ENCODE peak calls at places on chromosomes 5 and 9, in four cellular contexts. H, N, M and S are unnamed samples.

GRCh38 chr5:134136221-134136631 is 21.7 kb downstream of the TCF7 start:
- DNase-seq in M (no peak), N (no peak), H (no peak), S (no peak)

GRCh38 chr9:131865446-131866195 is 125.7 kb upstream of the RAPGEF1 start:
- DNase-seq in N (no peak), H (no peak), M (no peak), S (no peak)

GRCh38 chr5:66129184-66129583 is 14.9 kb upstream of the SREK1 start:
- DNase-seq in H (no peak), N (no peak), M (no peak), S (no peak)

GRCh38 chr5:63125862-63126261 is 547.2 kb downstream of the LRRC70 start:
- DNase-seq in N (no peak), M (no peak), H (peak), S (peak)

GRCh38 chr9:134605351-134605968 is 36.1 kb upstream of the COL5A1 start:
- DNase-seq in M (no peak), N (no peak), H (no peak), S (no peak)

GRCh38 chr5:147803941-147804717 is 21.6 kb upstream of the JAKMIP2 start:
- DNase-seq in N (no peak), H (no peak), M (no peak), S (no peak)

GRCh38 chr9:99389087-99390033 is 167.3 kb downstream of the SEC61B start:
- DNase-seq in H (no peak), M (no peak), N (no peak), S (no peak)

GRCh38 chr5:140806834-140807775 is at the start of gene PCDHA4:
- DNase-seq in H (peak), M (no peak), N (peak), S (no peak)

GRCh38 chr5:39186722-39187539 is 32.4 kb downstream of the FYB1 start:
- DNase-seq in N (no peak), H (no peak), M (no peak), S (no peak)

GRCh38 chr9:113306566-113306965 is 3.4 kb upstream of the RNF183 start:
- DNase-seq in M (no peak), H (no peak), N (no peak), S (no peak)

GRCh38 chr5:121366515-121366914 is 485.2 kb upstream of the FTMT start:
- DNase-seq in N (no peak), M (no peak), H (no peak), S (no peak)

GRCh38 chr9:121840838-121841760 is 189.7 kb downstream of the DAB2IP start:
- DNase-seq in N (peak), H (no peak), M (no peak), S (no peak)

GRCh38 chr9:36796671-36797419 is 224.2 kb downstream of the MELK start:
- DNase-seq in H (no peak), M (no peak), N (no peak), S (no peak)

GRCh38 chr9:2066312-2067273 is 51.4 kb downstream of the SMARCA2 start:
- DNase-seq in H (peak), N (no peak), M (no peak), S (no peak)

GRCh38 chr9:20621553-20622329 is 558 bp downstream of the MLLT3 start:
- DNase-seq in M (no peak), H (peak), N (peak), S (no peak)

GRCh38 chr5:142046191-142046590 is 33.4 kb upstream of the GNPDA1 start:
- DNase-seq in M (no peak), H (no peak), N (no peak), S (no peak)

GRCh38 chr9:23117621-23118020 is 671.0 kb downstream of the DMRTA1 start:
- DNase-seq in H (no peak), M (no peak), N (no peak), S (no peak)

GRCh38 chr9:13424872-13425271 is 145.4 kb upstream of the MPDZ start:
- DNase-seq in M (no peak), N (no peak), H (no peak), S (no peak)

GRCh38 chr5:14200312-14200990 is 57.3 kb downstream of the TRIO start:
- DNase-seq in N (no peak), H (no peak), M (no peak), S (no peak)

GRCh38 chr9:113531919-113532808 is 68.6 kb downstream of the RGS3 start:
- DNase-seq in M (no peak), N (no peak), H (no peak), S (no peak)

GRCh38 chr5:169637085-169637855 is at the start of gene DOCK2:
- DNase-seq in N (peak), H (no peak), M (no peak), S (peak)

GRCh38 chr5:153660919-153661318 is 170.4 kb downstream of the GRIA1 start:
- DNase-seq in N (no peak), H (no peak), M (no peak), S (no peak)

GRCh38 chr9:13863112-13863511 is 450.8 kb downstream of the NFIB start:
- DNase-seq in M (no peak), H (no peak), N (no peak), S (no peak)

GRCh38 chr5:1807479-1808185 is 6.4 kb downstream of the NDUFS6 start:
- DNase-seq in N (no peak), H (no peak), M (no peak), S (no peak)

GRCh38 chr9:87107072-87107471 is 159.8 kb upstream of the GAS1 start:
- DNase-seq in H (no peak), M (no peak), N (no peak), S (no peak)

GRCh38 chr5:96338624-96339023 is 94.4 kb downstream of the PCSK1 start:
- DNase-seq in H (peak), N (no peak), M (no peak), S (no peak)

GRCh38 chr5:96338089-96338488 is 95.0 kb downstream of the PCSK1 start:
- DNase-seq in M (no peak), N (no peak), H (no peak), S (no peak)

GRCh38 chr5:96335873-96336272 is 97.2 kb downstream of the PCSK1 start:
- DNase-seq in N (no peak), H (no peak), M (no peak), S (no peak)

GRCh38 chr5:96337048-96337781 is 95.8 kb downstream of the PCSK1 start:
- DNase-seq in H (no peak), M (no peak), N (no peak), S (no peak)

GRCh38 chr5:96336351-96336985 is 96.6 kb downstream of the PCSK1 start:
- DNase-seq in M (no peak), N (peak), H (peak), S (peak)
- TF ChIP-seq ATF3 in M (no peak), N (no peak), H (no peak), S (no peak)

DNA sequence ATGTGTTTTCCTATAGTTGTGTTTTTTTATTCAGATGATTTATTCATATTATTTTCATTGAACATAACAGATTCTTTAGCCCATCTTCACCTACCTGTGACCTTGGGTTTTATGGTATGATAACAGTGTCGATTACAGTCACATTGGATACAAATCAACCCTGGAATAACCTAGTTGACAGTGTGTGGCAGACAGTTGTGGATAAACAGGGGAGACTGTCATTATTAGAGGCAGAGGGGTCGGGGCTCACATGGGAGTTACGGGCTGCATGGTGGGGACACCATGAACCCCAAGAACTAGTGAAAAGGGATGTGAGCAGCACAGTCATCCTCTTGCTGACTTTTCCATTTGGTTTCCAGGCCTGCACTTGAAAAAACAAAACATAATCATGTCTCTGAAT is 29.9 kb upstream of the MAP1B start:
- DNase-seq in M (no peak), N (no peak), H (no peak), S (no peak)
- TF ChIP-seq CHD2 in M (no peak), N (no peak), H (no peak), S (no peak)

GRCh38 chr5:155651-156410 is 35.5 kb upstream of the LRRC14B start:
- DNase-seq in M (no peak), N (peak), H (no peak), S (no peak)

GRCh38 chr5:157126-157715 is 34.1 kb upstream of the LRRC14B start:
- DNase-seq in M (no peak), N (peak), H (no peak), S (no peak)

GRCh38 chr5:157801-158200 is 33.5 kb upstream of the LRRC14B start:
- DNase-seq in H (no peak), N (peak), M (no peak), S (no peak)

GRCh38 chr5:154826-155225 is 36.5 kb upstream of the LRRC14B start:
- DNase-seq in M (no peak), N (no peak), H (no peak), S (no peak)

DNA sequence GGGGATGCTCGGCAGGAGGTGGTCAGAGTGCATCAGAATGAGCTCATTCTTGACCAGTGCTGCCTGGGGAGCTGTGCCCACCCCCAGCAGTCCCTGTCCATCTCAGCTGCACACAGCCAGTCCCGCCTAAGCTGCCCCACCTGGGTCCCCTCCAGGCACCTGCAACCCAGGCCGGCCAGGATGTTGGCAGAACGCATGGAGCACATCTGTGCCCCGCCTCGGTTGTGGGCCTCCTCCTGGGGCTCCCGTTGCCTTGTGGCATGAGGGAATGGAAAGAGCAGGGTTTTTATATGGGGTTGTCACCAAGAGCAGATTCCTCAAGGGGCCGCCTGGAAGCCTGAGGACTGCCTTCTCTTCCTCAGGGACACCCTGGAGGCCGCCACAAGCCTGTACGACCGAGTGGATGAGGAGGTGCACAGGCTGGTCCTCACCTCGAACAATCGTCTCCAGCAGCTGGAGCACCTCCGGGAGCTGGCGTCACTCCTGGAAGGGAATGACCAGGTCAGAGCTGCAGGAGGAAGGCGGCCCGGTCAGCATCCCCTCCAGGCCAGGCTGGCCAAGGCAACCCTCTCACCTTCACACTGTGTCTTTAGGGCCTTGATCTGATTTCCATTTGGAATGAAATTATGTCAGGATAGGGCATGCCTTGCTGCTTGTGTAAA is 34.8 kb upstream of the LRRC14B start:
- DNase-seq in H (no peak), N (peak), M (no peak), S (no peak)
- TF ChIP-seq ATF3 in H (no peak), N (no peak), M (no peak), S (no peak)

GRCh38 chr9:129649726-129650679 is 8.1 kb upstream of the ASB6 start:
- DNase-seq in N (no peak), M (no peak), H (no peak), S (no peak)
- TF ChIP-seq CHD2 in N (no peak), M (no peak), H (no peak), S (no peak)

GRCh38 chr5:114038756-114039155 is 323.1 kb upstream of the KCNN2 start:
- DNase-seq in N (no peak), H (no peak), M (no peak), S (no peak)
- TF ChIP-seq ATF3 in N (no peak), H (no peak), M (no peak), S (no peak)

DNA sequence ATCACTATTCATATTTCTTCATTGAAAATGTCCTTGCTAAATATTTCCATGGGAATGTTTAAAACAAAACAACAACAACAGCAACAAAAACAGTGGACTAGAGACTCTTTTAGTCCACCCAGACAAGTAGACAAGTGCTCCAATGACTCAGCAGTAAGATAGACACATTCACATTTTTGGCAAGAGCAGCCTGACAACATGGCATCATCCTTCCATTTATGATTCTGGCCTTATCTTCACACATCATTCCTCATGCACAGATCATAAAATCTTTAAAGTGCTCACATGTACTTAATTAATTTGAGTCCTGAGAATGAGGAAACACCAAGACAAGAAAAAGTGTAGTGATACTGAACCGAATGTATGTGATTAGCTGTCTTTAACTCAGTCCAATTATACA is 132.6 kb upstream of the PDE4D start:
- DNase-seq in M (no peak), H (no peak), N (no peak), S (no peak)
- TF ChIP-seq CHD2 in M (no peak), H (no peak), N (no peak), S (no peak)

DNA sequence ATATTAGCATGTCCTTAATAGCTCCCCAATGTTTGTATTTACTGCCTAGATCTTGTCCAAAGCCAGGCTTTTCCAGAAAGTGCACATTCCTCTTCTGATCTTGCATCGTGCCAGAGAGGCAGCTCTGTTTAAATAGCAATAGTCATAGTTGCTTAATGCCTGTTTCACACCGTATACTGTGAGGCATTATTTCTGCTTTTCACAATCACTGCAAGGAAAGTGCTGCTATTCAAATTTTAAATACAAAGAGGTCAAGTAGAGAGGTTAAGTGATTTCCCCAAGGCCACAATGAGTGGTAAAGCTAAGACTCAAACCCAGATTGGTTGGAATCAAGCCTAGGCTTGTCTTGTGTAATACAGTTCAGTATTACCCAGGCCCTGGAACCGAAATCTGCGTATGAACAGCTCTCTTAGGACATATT is 153.6 kb downstream of the SNX18 start:
- DNase-seq in M (no peak), H (no peak), N (no peak), S (no peak)
- TF ChIP-seq ATF3 in M (no peak), H (no peak), N (no peak), S (no peak)

GRCh38 chr9:112247090-112247489 is 72.0 kb upstream of the SUSD1 start:
- DNase-seq in N (no peak), M (no peak), H (no peak), S (no peak)
- TF ChIP-seq CHD2 in N (no peak), M (no peak), H (no peak), S (no peak)

GRCh38 chr9:6426117-6426516 is 13.1 kb downstream of the UHRF2 start:
- DNase-seq in N (no peak), H (no peak), M (no peak), S (no peak)
- TF ChIP-seq ATF3 in N (no peak), H (no peak), M (no peak), S (no peak)